ENCODE peak calls at places on chromosomes 7 and 10, in four cellular contexts. V is mammary epithelial cell, P is fibroblast of pulmonary artery, O is stomach. Z is an unnamed sample.
A peak's percentile ranks its signal among the peaks of the same experiment; 100 is the strongest.

GRCh38 chr7:20474244-20474643 is 141.2 kb upstream of the ABCB5 start:
- DNase-seq in V (peak; percentile 8), P (no peak), O (no peak), Z (no peak)

GRCh38 chr10:93916257-93917063 is 22.7 kb downstream of the SLC35G1 start:
- DNase-seq in V (peak; percentile 24), P (peak; percentile 64), O (no peak), Z (no peak)

GRCh38 chr10:92857904-92858514 is 9.7 kb downstream of the EXOC6 start:
- DNase-seq in V (no peak), P (no peak), O (no peak), Z (no peak)

GRCh38 chr7:129443612-129444011 is 9.4 kb downstream of the STRIP2 start:
- DNase-seq in V (no peak), P (no peak), O (no peak), Z (no peak)

GRCh38 chr10:124351481-124352220 is 67.1 kb downstream of the OAT start:
- DNase-seq in V (no peak), P (no peak), O (peak; percentile 34), Z (no peak)

GRCh38 chr10:99682752-99683151 is 23.4 kb downstream of the ENTPD7 start:
- DNase-seq in V (peak; percentile 41), P (peak; percentile 12), O (no peak), Z (peak; percentile 52)

GRCh38 chr10:112792487-112793196 is 157.4 kb upstream of the TCF7L2 start:
- DNase-seq in V (no peak), P (peak; percentile 54), O (no peak), Z (no peak)

GRCh38 chr7:1673581-1674102 is 3.6 kb downstream of the ELFN1 start:
- DNase-seq in V (no peak), P (no peak), O (no peak), Z (no peak)

GRCh38 chr7:123690550-123690949 is 34.9 kb downstream of the LMOD2 start:
- DNase-seq in V (no peak), P (no peak), O (no peak), Z (no peak)

GRCh38 chr7:29005829-29006228 is 47.7 kb upstream of the TRIL start:
- DNase-seq in V (peak; percentile 50), P (peak; percentile 42), O (no peak), Z (peak; percentile 22)

GRCh38 chr7:17822557-17823173 is 117.6 kb downstream of the SNX13 start:
- DNase-seq in V (no peak), P (no peak), O (no peak), Z (no peak)

GRCh38 chr10:49844775-49845561 is 82.8 kb upstream of the OGDHL start:
- DNase-seq in V (peak; percentile 54), P (peak; percentile 73), O (no peak), Z (peak; percentile 74)

GRCh38 chr7:146826338-146826737 is 709.7 kb downstream of the CNTNAP2 start:
- DNase-seq in V (no peak), P (no peak), O (no peak), Z (no peak)

GRCh38 chr10:114304566-114305421 is 65.7 kb downstream of the VWA2 start:
- DNase-seq in V (no peak), P (no peak), O (peak; percentile 59), Z (no peak)

GRCh38 chr10:17847586-17848296 is 38.6 kb downstream of the MRC1 start:
- DNase-seq in V (no peak), P (peak; percentile 41), O (no peak), Z (no peak)

GRCh38 chr7:100965723-100966541 is 3.4 kb upstream of the MUC12 start:
- DNase-seq in V (peak; percentile 74), P (peak; percentile 52), O (peak; percentile 76), Z (no peak)

GRCh38 chr7:7816816-7817536 is 98.6 kb upstream of the RPA3 start:
- DNase-seq in V (no peak), P (no peak), O (no peak), Z (no peak)

GRCh38 chr10:114404171-114405010 is at the start of gene AFAP1L2:
- DNase-seq in V (peak; percentile 78), P (no peak), O (peak; percentile 57), Z (no peak)

GRCh38 chr7:17516768-17517167 is 218.3 kb downstream of the AHR start:
- DNase-seq in V (no peak), P (no peak), O (no peak), Z (no peak)

GRCh38 chr10:79471776-79472175 is 26.4 kb upstream of the ZCCHC24 start:
- DNase-seq in V (no peak), P (no peak), O (no peak), Z (no peak)

GRCh38 chr7:117320523-117320922 is 2.3 kb downstream of the WNT2 start:
- DNase-seq in V (no peak), P (no peak), O (no peak), Z (no peak)

GRCh38 chr10:30765611-30766010 is 136.1 kb upstream of the LYZL2 start:
- DNase-seq in V (no peak), P (no peak), O (no peak), Z (no peak)

GRCh38 chr10:119896061-119896655 is 3.6 kb downstream of the SEC23IP start:
- DNase-seq in V (peak; percentile 80), P (peak; percentile 91), O (peak; percentile 51), Z (peak; percentile 80)

GRCh38 chr10:94294168-94294567 is 68.6 kb downstream of the NOC3L start:
- DNase-seq in V (no peak), P (no peak), O (no peak), Z (no peak)

GRCh38 chr10:101837753-101838152 is 5.8 kb downstream of the KCNIP2 start:
- DNase-seq in V (no peak), P (no peak), O (no peak), Z (no peak)

GRCh38 chr7:124032369-124033092 is at the start of gene TMEM229A:
- DNase-seq in V (peak; percentile 35), P (peak; percentile 52), O (peak; percentile 54), Z (no peak)

GRCh38 chr10:49080071-49080470 is 35.3 kb downstream of the VSTM4 start:
- DNase-seq in V (no peak), P (peak; percentile 29), O (no peak), Z (no peak)

GRCh38 chr7:121069346-121070100 is 81.0 kb downstream of the CPED1 start:
- DNase-seq in V (no peak), P (peak; percentile 20), O (no peak), Z (no peak)

GRCh38 chr7:35624299-35625186 is 70.4 kb downstream of the HERPUD2 start:
- DNase-seq in V (peak; percentile 19), P (peak; percentile 59), O (peak; percentile 28), Z (no peak)

GRCh38 chr10:90857635-90858488 is at the start of gene HTR7:
- DNase-seq in V (peak; percentile 52), P (peak; percentile 47), O (peak; percentile 54), Z (no peak)

GRCh38 chr7:42082144-42082543 is 154.9 kb downstream of the GLI3 start:
- DNase-seq in V (peak; percentile 42), P (peak; percentile 51), O (no peak), Z (no peak)

GRCh38 chr7:83677180-83677866 is 28.4 kb upstream of the SEMA3E start:
- DNase-seq in V (peak; percentile 95), P (peak; percentile 85), O (peak; percentile 32), Z (no peak)

GRCh38 chr10:11612004-11613001 is 853 bp upstream of the USP6NL start:
- DNase-seq in V (peak; percentile 23), P (peak; percentile 10), O (no peak), Z (no peak)

GRCh38 chr7:151175793-151176311 is 8.4 kb upstream of the GBX1 start:
- DNase-seq in V (no peak), P (no peak), O (peak; percentile 24), Z (no peak)

GRCh38 chr10:124647421-124648130 is 96.6 kb downstream of the FAM53B start:
- DNase-seq in V (peak; percentile 51), P (peak; percentile 35), O (peak; percentile 65), Z (no peak)

GRCh38 chr7:149458235-149458634 is 2.6 kb downstream of the ZNF777 start:
- DNase-seq in V (no peak), P (no peak), O (no peak), Z (no peak)

GRCh38 chr7:30159698-30160143 is 24.9 kb downstream of the MTURN start:
- DNase-seq in V (peak; percentile 50), P (peak; percentile 19), O (peak; percentile 56), Z (no peak)

GRCh38 chr7:111953611-111954010 is 252.6 kb downstream of the DOCK4 start:
- DNase-seq in V (peak; percentile 92), P (peak; percentile 46), O (no peak), Z (peak; percentile 66)
- TF ChIP-seq CTCF in V (peak; percentile 58), P (no peak), O (no peak), Z (peak; percentile 73)

DNA sequence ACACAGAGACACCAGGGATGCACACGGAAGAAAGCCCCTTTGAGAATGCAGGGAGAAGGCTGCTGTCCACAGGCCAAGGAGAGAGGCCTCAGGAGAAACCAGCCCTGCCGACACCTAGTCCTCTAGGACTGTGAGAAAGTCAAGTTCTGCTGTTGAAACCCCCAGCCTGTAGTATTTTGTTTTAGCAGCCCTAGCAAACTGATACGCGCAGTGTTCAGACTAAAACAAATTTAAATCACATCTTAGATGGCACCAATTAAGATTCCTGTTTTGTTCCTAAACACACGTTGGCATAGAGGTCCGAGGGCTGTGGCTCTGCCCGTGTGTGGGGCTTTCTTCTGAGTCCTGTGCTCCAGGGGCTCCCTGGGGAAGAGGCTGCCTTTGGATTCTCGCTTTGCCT is 21.7 kb downstream of the LMTK2 start:
- DNase-seq in V (no peak), P (no peak), O (no peak), Z (no peak)
- TF ChIP-seq CTCF in V (no peak), P (no peak), O (no peak), Z (no peak)

GRCh38 chr10:234708-235406 is 99.6 kb downstream of the ZMYND11 start:
- DNase-seq in V (no peak), P (no peak), O (no peak), Z (peak; percentile 43)
- TF ChIP-seq CTCF in V (no peak), P (no peak), O (no peak), Z (peak; percentile 15)

DNA sequence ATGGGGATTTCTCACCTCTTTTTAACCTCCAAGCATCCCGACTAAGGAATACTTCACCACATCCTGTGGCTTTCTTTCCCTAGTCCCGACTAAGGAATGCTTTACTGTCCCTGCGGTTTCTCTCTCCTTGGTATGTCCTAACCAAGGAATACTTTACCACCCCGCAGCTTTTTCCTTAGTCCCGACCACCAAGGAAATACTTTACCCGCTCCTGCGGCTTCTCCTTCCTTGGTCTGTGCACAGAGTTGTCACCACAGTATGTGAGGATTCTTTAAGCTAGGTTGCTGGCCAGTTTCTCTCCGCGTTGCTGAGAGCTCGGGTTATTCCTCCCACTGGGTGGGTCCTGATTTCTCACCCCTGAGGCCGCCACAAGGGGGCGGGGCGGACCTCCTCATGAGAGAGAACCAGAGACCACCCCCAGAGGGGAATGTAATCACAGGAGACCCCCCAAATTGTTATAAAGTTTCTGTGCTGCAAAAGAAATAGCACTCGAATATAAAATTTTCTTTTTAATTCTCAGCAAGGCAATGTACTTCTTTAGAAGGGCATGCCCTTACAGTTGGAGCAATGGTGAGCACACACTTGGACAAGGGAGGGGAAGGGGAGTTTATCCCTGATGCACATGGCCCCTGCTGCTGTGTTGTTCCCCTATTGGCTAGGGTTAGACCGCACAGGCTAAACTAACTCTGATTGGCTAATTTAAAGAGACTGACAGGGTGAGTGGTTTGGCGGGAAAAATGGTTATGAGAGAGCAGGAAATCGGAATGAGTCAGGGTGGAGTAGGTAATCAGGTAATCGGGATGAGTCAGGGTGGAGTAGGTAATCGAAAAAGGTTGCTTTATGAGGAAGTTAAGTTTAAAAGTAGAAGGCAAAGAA is 12.8 kb downstream of the SUGCT start:
- DNase-seq in V (no peak), P (no peak), O (no peak), Z (no peak)
- TF ChIP-seq CTCF in V (no peak), P (no peak), O (no peak), Z (no peak)